ENCODE peak calls at places on chromosomes 13 and 19, in ten cellular contexts. P is activated CD4-positive, alpha-beta T cell treated with anti-CD3 and anti-CD28 coated beads, Interleukin-2, amount 10 ng/mL, durations not matched to agents 7 days and 5 days; R is mucosa of descending colon; D is activated naive CD8-positive, alpha-beta T cell treated with anti-CD3 and anti-CD28 coated beads, Interleukin-2, amount 10 ng/mL, durations not matched to agents 7 days and 5 days; U is nephron progenitor cell; S is HEK293T; V is sigmoid colon; J is SK-N-SH; I is NCI-H1105 treated with DMSO at 0.1 percent for 48 hours; B is HFFc6. M is an unnamed sample.

GRCh38 chr13:81686877-81687276 is 1346.0 kb upstream of the SPRY2 start:
- DNase-seq in U (no peak), S (no peak), V (no peak), I (peak; percentile 72), R (no peak), P (no peak), D (no peak), J (peak; percentile 2), B (no peak), M (no peak)

GRCh38 chr13:35881360-35881759 is 249.8 kb downstream of the DCLK1 start:
- DNase-seq in V (no peak), J (no peak), R (no peak), B (no peak), D (no peak), U (no peak), I (peak; percentile 5), S (no peak), P (no peak), M (no peak)

GRCh38 chr13:98563071-98563470 is 13.8 kb downstream of the STK24 start:
- DNase-seq in V (peak; percentile 54), U (no peak), D (no peak), R (no peak), I (no peak), P (peak; percentile 74), B (no peak), S (no peak), J (no peak), M (peak; percentile 65)

GRCh38 chr19:10835089-10835753 is 791 bp downstream of the TMED1 start:
- DNase-seq in P (no peak), S (no peak), V (peak; percentile 81), D (no peak), R (peak; percentile 100), B (no peak), J (no peak), U (no peak), I (no peak), M (no peak)

GRCh38 chr19:13053238-13053637 is 49.4 kb downstream of the LYL1 start:
- DNase-seq in J (no peak), V (no peak), B (no peak), I (no peak), U (no peak), D (no peak), S (no peak), P (no peak), R (no peak), M (no peak)

GRCh38 chr19:574658-575526 is 2.5 kb downstream of the BSG start:
- DNase-seq in P (no peak), J (no peak), B (peak; percentile 40), V (no peak), R (peak; percentile 40), D (no peak), S (no peak), I (no peak), U (peak; percentile 37), M (peak; percentile 32)

GRCh38 chr19:15195381-15195964 is 5.3 kb downstream of the NOTCH3 start:
- DNase-seq in U (peak; percentile 74), I (peak; percentile 55), J (peak; percentile 94), B (peak; percentile 39), P (no peak), S (peak; percentile 67), R (peak; percentile 40), V (no peak), D (no peak), M (peak; percentile 66)

GRCh38 chr19:50322234-50322633 is 6.9 kb downstream of the KCNC3 start:
- DNase-seq in R (no peak), S (no peak), D (no peak), J (no peak), U (no peak), B (no peak), V (no peak), P (no peak), I (no peak), M (no peak)

GRCh38 chr13:107976628-107977027 is 238.7 kb downstream of the LIG4 start:
- DNase-seq in J (no peak), R (no peak), S (no peak), P (no peak), D (no peak), U (no peak), B (no peak), V (no peak), I (no peak), M (no peak)

GRCh38 chr13:29589234-29589633 is 6.3 kb downstream of the SLC7A1 start:
- DNase-seq in J (no peak), P (no peak), D (no peak), V (no peak), S (no peak), I (no peak), R (no peak), B (peak; percentile 44), U (peak; percentile 44), M (peak; percentile 75)

GRCh38 chr19:12840091-12841079 is 2.1 kb downstream of the MAST1 start:
- DNase-seq in V (no peak), B (peak; percentile 68), D (peak; percentile 66), S (peak; percentile 95), R (peak; percentile 83), U (peak; percentile 98), J (peak; percentile 90), I (peak; percentile 84), P (peak; percentile 51), M (peak; percentile 85)

GRCh38 chr19:21697171-21697570 is 70.2 kb downstream of the ZNF100 start:
- DNase-seq in R (no peak), V (no peak), B (no peak), D (no peak), P (no peak), J (peak; percentile 50), I (no peak), U (no peak), S (no peak), M (no peak)

GRCh38 chr19:3124630-3125029 is 11.2 kb upstream of the GNA15 start:
- DNase-seq in D (no peak), P (no peak), U (no peak), R (no peak), J (no peak), V (no peak), S (no peak), B (no peak), I (no peak), M (no peak)

M was measured in EL.